ENCODE peak calls at places on chromosomes 1 and 21, in seven cellular contexts. D is HFF-Myc, V is G401, P is T-helper 1 cell, E is GM12891, O is mesenchymal stem cell, F is GM19239. K is an unnamed sample.

GRCh38 chr1:4032571-4032970 is 132.5 kb upstream of the C1orf174 start:
- DNase-seq in P (no peak), F (no peak), V (no peak), D (no peak), O (no peak), E (no peak), K (no peak)

GRCh38 chr1:147071142-147071541 is 101.1 kb downstream of the PRKAB2 start:
- DNase-seq in V (no peak), F (no peak), E (no peak), D (no peak), P (no peak), O (no peak), K (no peak)

GRCh38 chr1:12772520-12772919 is 1.0 kb upstream of the PRAMEF12 start:
- DNase-seq in D (no peak), F (no peak), O (no peak), V (no peak), P (no peak), E (no peak), K (no peak)

GRCh38 chr1:151881479-151881878 is 27.8 kb downstream of the THEM4 start:
- DNase-seq in V (peak), D (no peak), O (no peak), E (no peak), P (no peak), F (no peak), K (no peak)

GRCh38 chr1:227729881-227730629 is 5.0 kb downstream of the JMJD4 start:
- DNase-seq in P (no peak), E (peak), V (peak), O (peak), D (peak), F (no peak), K (peak)

GRCh38 chr1:57369889-57370288 is 54.0 kb downstream of the DAB1 start:
- DNase-seq in D (no peak), E (no peak), V (no peak), F (no peak), P (no peak), O (no peak), K (no peak)

GRCh38 chr21:38223893-38224540 is 32.8 kb upstream of the KCNJ15 start:
- DNase-seq in O (peak), P (no peak), F (no peak), D (no peak), E (no peak), V (no peak), K (no peak)

GRCh38 chr1:31760901-31761470 is 3.2 kb downstream of the ADGRB2 start:
- DNase-seq in V (peak), P (peak), E (peak), D (no peak), O (peak), F (no peak), K (peak)

GRCh38 chr1:109341944-109342925 is 35.4 kb upstream of the MYBPHL start:
- DNase-seq in E (no peak), V (no peak), F (no peak), D (no peak), O (no peak), P (no peak), K (no peak)